ENCODE peak calls at places on chromosomes 1 and 21, in seven cellular contexts. Y is neural progenitor cell, Q is mesendoderm, Z is fibroblast of lung, E is IMR-90, V is NT2/D1, H is colonic mucosa. F is an unnamed sample. For H3K4me1, the result is how much of the 10 kb centered on the place peaks cover.

GRCh38 chr1:206905295-206906164 is 8.3 kb downstream of the IL24 start:
- DNase-seq in Y (no peak), Z (peak), E (peak), V (no peak), Q (peak), H (no peak), F (no peak)

GRCh38 chr21:32316363-32317215 is 17.9 kb downstream of the MRAP start:
- DNase-seq in Z (no peak), Y (no peak), V (no peak), Q (no peak), E (no peak), H (no peak), F (no peak)

GRCh38 chr21:37758997-37759396 is 157.3 kb downstream of the KCNJ6 start:
- DNase-seq in V (peak), Q (peak), E (peak), Z (peak), H (peak), Y (peak), F (peak)

GRCh38 chr1:89910780-89911179 is 84.1 kb upstream of the ZNF326 start:
- DNase-seq in H (no peak), E (peak), Z (peak), Y (peak), V (peak), Q (peak), F (peak)

GRCh38 chr1:110746644-110747259 is 72.0 kb upstream of the KCNA3 start:
- DNase-seq in E (peak), Z (peak), V (peak), Q (peak), H (peak), Y (peak), F (peak)

GRCh38 chr1:70436617-70437236 is 25.7 kb downstream of the CTH start:
- DNase-seq in E (peak), H (no peak), Y (no peak), V (no peak), Q (no peak), Z (no peak), F (no peak)

GRCh38 chr1:107379826-107380225 is 239.0 kb downstream of the NTNG1 start:
- DNase-seq in Q (no peak), E (no peak), Z (no peak), H (no peak), Y (no peak), V (no peak), F (no peak)

GRCh38 chr21:44760376-44760775 is 41.2 kb downstream of the UBE2G2 start:
- DNase-seq in H (no peak), Q (no peak), Y (no peak), Z (no peak), E (no peak), V (no peak), F (peak)

GRCh38 chr21:17690078-17690494 is 77.4 kb upstream of the BTG3 start:
- DNase-seq in V (no peak), H (no peak), Y (no peak), Q (peak), E (no peak), Z (no peak), F (no peak)

GRCh38 chr1:178961331-178961730 is 64.4 kb upstream of the FAM20B start:
- DNase-seq in Y (no peak), H (no peak), Q (no peak), V (no peak), Z (no peak), E (no peak), F (no peak)

GRCh38 chr21:42429021-42429420 is 25.3 kb downstream of the UBASH3A start:
- DNase-seq in Y (no peak), Q (no peak), H (no peak), Z (no peak), V (no peak), E (no peak), F (no peak)

GRCh38 chr1:179369751-179370341 is 4.1 kb downstream of the AXDND1 start:
- DNase-seq in Y (peak), E (peak), H (peak), Z (peak), V (peak), Q (peak), F (peak)

GRCh38 chr1:2003564-2004131 is at the start of gene CFAP74:
- DNase-seq in H (no peak), E (peak), V (peak), Z (peak), Q (peak), Y (peak), F (peak)

GRCh38 chr1:33153650-33154049 is 28.2 kb downstream of the TRIM62 start:
- DNase-seq in E (peak), V (no peak), Q (no peak), Y (no peak), H (no peak), Z (no peak), F (no peak)

GRCh38 chr1:80047791-80048190 is 1041.3 kb upstream of the ADGRL4 start:
- DNase-seq in V (no peak), H (no peak), Q (no peak), Y (no peak), E (peak), Z (peak), F (no peak)

GRCh38 chr1:233238884-233239432 is 56.6 kb downstream of the PCNX2 start:
- DNase-seq in H (no peak), Q (no peak), Z (no peak), E (peak), Y (no peak), V (no peak), F (no peak)

GRCh38 chr1:221611930-221612777 is 129.7 kb downstream of the DUSP10 start:
- DNase-seq in Y (no peak), H (peak), Q (peak), V (peak), Z (peak), E (peak), F (peak)

GRCh38 chr1:155858805-155859233 is 548 bp upstream of the SYT11 start:
- DNase-seq in Z (no peak), E (no peak), V (no peak), Q (no peak), H (no peak), Y (no peak), F (no peak)

GRCh38 chr1:1243807-1244191 is 2.7 kb downstream of the C1QTNF12 start:
- DNase-seq in V (no peak), H (no peak), Q (no peak), Y (peak), E (no peak), Z (no peak), F (no peak)

GRCh38 chr21:44400791-44401385 is 47.5 kb downstream of the TRPM2 start:
- DNase-seq in E (no peak), Q (no peak), V (no peak), H (no peak), Z (no peak), Y (no peak), F (no peak)

GRCh38 chr1:218460367-218460766 is 115.2 kb downstream of the TGFB2 start:
- DNase-seq in Q (peak), Y (peak), Z (peak), E (peak), V (peak), H (no peak), F (peak)

GRCh38 chr1:52237430-52237829 is 95.5 kb downstream of the ZFYVE9 start:
- DNase-seq in Y (no peak), V (no peak), H (no peak), Z (peak), Q (no peak), E (peak), F (no peak)

GRCh38 chr1:237749122-237749521 is 141.6 kb downstream of the ZP4 start:
- DNase-seq in Q (no peak), Y (no peak), Z (no peak), E (no peak), V (no peak), H (no peak), F (no peak)

GRCh38 chr1:243287652-243288051 is 31.8 kb downstream of the SDCCAG8 start:
- DNase-seq in V (no peak), H (no peak), E (peak), Q (peak), Y (no peak), Z (peak), F (no peak)

GRCh38 chr1:57307382-57307781 is 116.5 kb downstream of the DAB1 start:
- DNase-seq in Q (peak), H (peak), E (no peak), Y (no peak), V (peak), Z (no peak), F (peak)

GRCh38 chr21:42161957-42162681 is 56.8 kb upstream of the ABCG1 start:
- DNase-seq in E (no peak), Z (peak), H (no peak), V (no peak), Q (peak), Y (peak), F (peak)

DNA sequence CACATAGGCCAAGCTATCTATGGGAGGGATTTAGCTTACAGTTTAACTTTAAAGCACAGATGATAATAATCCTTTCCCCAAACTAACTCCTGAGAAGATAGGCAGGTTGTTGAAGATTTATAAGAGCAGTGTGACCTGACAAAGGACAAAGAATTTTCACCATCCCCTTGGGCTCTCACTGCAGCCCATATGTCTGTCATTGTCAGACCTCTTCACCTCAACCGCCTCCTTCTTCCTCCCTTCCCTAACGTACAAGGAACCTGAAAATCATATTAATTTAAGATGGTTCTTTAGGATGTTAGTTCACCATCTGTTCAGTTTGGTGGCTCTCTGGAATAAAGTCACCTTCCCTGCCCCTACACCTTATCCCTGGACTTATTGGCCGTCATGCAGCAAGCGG is 5.0 kb downstream of the RNU1-2 start:
- DNase-seq in Q (no peak), H (no peak), Y (no peak), V (no peak), E (no peak), Z (no peak), F (peak)
- H3K9ac ChIP-seq in Q (no peak), H (no peak), Y (no peak), V (no peak), E (no peak), Z (no peak), F (no peak)

GRCh38 chr1:229095325-229095724 is 175.6 kb upstream of the RAB4A start:
- DNase-seq in H (no peak), V (no peak), E (no peak), Y (no peak), Z (no peak), Q (no peak), F (no peak)
- H3K4me3 ChIP-seq in H (no peak), V (no peak), E (no peak), Y (no peak), Z (no peak), Q (no peak), F (peak)

DNA sequence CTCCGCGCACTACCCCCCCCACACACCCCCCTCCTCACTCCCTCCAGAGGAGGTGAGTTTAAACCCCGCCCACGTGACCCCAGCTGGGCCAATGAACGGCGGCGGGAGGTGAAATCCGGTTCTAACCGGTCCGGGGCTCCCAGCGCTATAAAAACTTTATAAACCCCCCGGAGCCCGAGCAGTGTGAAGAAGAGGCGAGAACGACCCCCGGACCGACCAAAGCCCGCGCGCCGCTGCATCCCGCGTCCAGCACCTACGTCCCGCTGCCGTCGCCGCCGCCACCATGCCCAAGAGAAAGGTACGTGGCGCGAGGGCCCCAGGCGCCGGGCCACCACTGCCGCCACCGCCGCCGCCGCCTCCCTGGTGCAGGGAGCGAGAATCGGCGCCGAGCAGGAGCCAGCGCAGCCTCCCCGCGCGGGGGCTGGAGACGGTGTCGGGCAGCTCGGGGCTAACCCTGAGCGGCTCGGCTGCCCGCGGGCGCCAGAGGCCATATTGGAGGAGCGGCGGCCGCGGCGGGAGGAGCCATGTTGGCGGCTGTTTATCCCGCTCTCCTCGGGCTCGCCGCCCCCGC is at the start of gene HMGN2:
- DNase-seq in V (peak), Z (peak), E (peak), H (peak), Y (peak), Q (peak), F (peak)
- H3K4me1 ChIP-seq in V (under half), Z (under half), E (under half), H (under half), Y (half or more), Q (under half), F (under half)

GRCh38 chr1:61050541-61051454 is 31.6 kb upstream of the NFIA start:
- DNase-seq in E (no peak), V (no peak), H (peak), Z (no peak), Y (peak), Q (peak), F (peak)

GRCh38 chr1:61052393-61053280 is 29.7 kb upstream of the NFIA start:
- DNase-seq in E (no peak), V (no peak), Z (no peak), H (no peak), Y (peak), Q (peak), F (peak)

GRCh38 chr1:61053281-61053711 is 29.1 kb upstream of the NFIA start:
- DNase-seq in Y (no peak), E (no peak), Z (no peak), V (no peak), H (no peak), Q (no peak), F (no peak)

GRCh38 chr1:61049850-61050540 is 32.4 kb upstream of the NFIA start:
- DNase-seq in E (peak), H (peak), V (peak), Z (peak), Y (peak), Q (peak), F (peak)

GRCh38 chr1:61051455-61052392 is 30.6 kb upstream of the NFIA start:
- DNase-seq in V (no peak), H (no peak), Z (no peak), E (no peak), Q (peak), Y (peak), F (peak)
- H3K9ac ChIP-seq in V (no peak), H (peak), Z (no peak), E (no peak), Q (no peak), Y (no peak), F (no peak)

GRCh38 chr1:181482001-181482430 is 1.3 kb upstream of the CACNA1E start:
- DNase-seq in Y (no peak), Q (no peak), Z (no peak), E (no peak), V (no peak), H (no peak), F (peak)
- H3K4me3 ChIP-seq in Y (peak), Q (peak), Z (no peak), E (no peak), V (peak), H (peak), F (peak)

GRCh38 chr1:21262282-21263051 is 27.8 kb downstream of the ECE1 start:
- DNase-seq in H (peak), V (no peak), Y (peak), E (peak), Z (peak), Q (peak), F (peak)
- H3K4me1 ChIP-seq in H (under half), V (under half), Y (under half), E (under half), Z (half or more), Q (under half), F (under half)

GRCh38 chr1:43454270-43455011 is 710 bp upstream of the HYI start:
- DNase-seq in Z (peak), Q (peak), Y (peak), H (peak), V (peak), E (peak), F (peak)
- H3K9ac ChIP-seq in Z (no peak), Q (peak), Y (no peak), H (peak), V (peak), E (peak), F (peak)